ENCODE peak calls at places on chromosomes 11 and 22, in six cellular contexts. T is stimulated activated CD4-positive, alpha-beta T cell treated with anti-CD3 and anti-CD28 coated beads, Interleukin-1b, Interleukin-23, amount 100 ng/mL, for 24 hours; J is amniotic stem cell; X is GM13976; A is progenitor cell of endocrine pancreas; L is HEK293T. C is an unnamed sample.

GRCh38 chr11:2731285-2732125 is 31.7 kb upstream of the KCNQ1OT1 start:
- DNase-seq in L (no peak), T (no peak), X (no peak), A (no peak), J (no peak), C (no peak)

GRCh38 chr22:44340271-44341239 is 27.8 kb upstream of the SHISAL1 start:
- DNase-seq in J (no peak), X (no peak), A (no peak), L (no peak), T (no peak), C (no peak)

GRCh38 chr22:39349506-39349966 is 255 bp upstream of the SYNGR1 start:
- DNase-seq in X (peak; percentile 77), T (no peak), A (peak; percentile 33), J (no peak), L (peak; percentile 90), C (peak; percentile 49)

GRCh38 chr11:13009921-13010736 is 1.0 kb downstream of the RASSF10 start:
- DNase-seq in L (no peak), A (peak; percentile 43), X (peak; percentile 31), J (no peak), T (no peak), C (no peak)

GRCh38 chr11:126990716-126991480 is 9.7 kb downstream of the KIRREL3 start:
- DNase-seq in L (no peak), T (no peak), A (no peak), J (no peak), X (no peak), C (no peak)

GRCh38 chr22:37848587-37849088 is 581 bp upstream of the EIF3L start:
- DNase-seq in J (no peak), T (no peak), L (peak; percentile 47), A (no peak), X (peak; percentile 53), C (no peak)

GRCh38 chr11:47377571-47378010 is 756 bp downstream of the SPI1 start:
- DNase-seq in X (peak; percentile 55), L (no peak), T (no peak), A (no peak), J (no peak), C (no peak)

GRCh38 chr11:114132944-114133394 is 73.5 kb downstream of the ZBTB16 start:
- DNase-seq in T (no peak), L (no peak), X (no peak), A (no peak), J (no peak), C (no peak)

GRCh38 chr11:72580648-72580950 is 93.6 kb downstream of the PDE2A start:
- DNase-seq in J (no peak), X (no peak), A (no peak), T (no peak), L (no peak), C (no peak)

GRCh38 chr11:24357620-24358386 is 139.1 kb upstream of the LUZP2 start:
- DNase-seq in L (no peak), X (no peak), A (no peak), T (no peak), J (no peak), C (no peak)

GRCh38 chr11:5618807-5619206 is 6.0 kb upstream of the TRIM34 start:
- DNase-seq in L (no peak), A (no peak), X (no peak), J (peak; percentile 49), T (no peak), C (no peak)

GRCh38 chr11:111846063-111846462 is 25.3 kb downstream of the ALG9 start:
- DNase-seq in T (no peak), A (no peak), X (no peak), J (no peak), L (no peak), C (no peak)

GRCh38 chr11:18706330-18707243 is 8.0 kb downstream of the TMEM86A start:
- DNase-seq in A (no peak), X (peak; percentile 60), L (no peak), T (no peak), J (no peak), C (no peak)

C was measured in mesothelial cell of epicardium.